ENCODE peak calls at places on chromosome 7, in nine cellular contexts. V, N, I, G, U, E, R, T and C are unnamed samples.
A peak's percentile ranks its signal among the peaks of the same experiment; 100 is the strongest.

GRCh38 chr7:14504134-14504533 is 398.4 kb downstream of the DGKB start:
- DNase-seq in N (no peak), U (no peak), V (no peak), E (no peak), T (no peak), R (no peak), G (no peak), I (no peak), C (no peak)

GRCh38 chr7:85851571-85852193 is 664.8 kb upstream of the SEMA3D start:
- DNase-seq in R (no peak), I (no peak), N (no peak), V (peak; percentile 66), E (no peak), G (no peak), U (no peak), T (peak; percentile 34), C (peak; percentile 27)

GRCh38 chr7:107891619-107892366 is 810 bp downstream of the DLD start:
- DNase-seq in V (peak; percentile 39), G (no peak), R (no peak), E (no peak), T (no peak), U (no peak), N (peak; percentile 34), I (no peak), C (no peak)

GRCh38 chr7:129903935-129904334 is 48.8 kb downstream of the UBE2H start:
- DNase-seq in N (no peak), G (no peak), R (no peak), E (no peak), V (no peak), T (no peak), U (no peak), I (peak; percentile 24), C (no peak)

GRCh38 chr7:34759477-34760125 is 101.6 kb downstream of the NPSR1 start:
- DNase-seq in G (no peak), V (peak; percentile 51), N (no peak), I (no peak), R (no peak), T (peak; percentile 55), E (no peak), U (no peak), C (no peak)

GRCh38 chr7:111011500-111011899 is 79.4 kb upstream of the LRRN3 start:
- DNase-seq in V (no peak), R (no peak), I (no peak), T (no peak), E (no peak), N (no peak), G (no peak), U (no peak), C (no peak)

GRCh38 chr7:80359476-80359875 is 152.4 kb downstream of the GNAT3 start:
- DNase-seq in R (no peak), N (no peak), E (no peak), U (no peak), V (no peak), G (no peak), T (no peak), I (no peak), C (no peak)

GRCh38 chr7:96120856-96121255 is 201.0 kb downstream of the SLC25A13 start:
- DNase-seq in E (no peak), N (no peak), I (no peak), T (no peak), U (no peak), G (no peak), V (no peak), R (no peak), C (no peak)

GRCh38 chr7:88402529-88402928 is 95.8 kb upstream of the STEAP4 start:
- DNase-seq in E (no peak), T (no peak), G (no peak), V (no peak), R (no peak), N (no peak), I (no peak), U (no peak), C (no peak)

GRCh38 chr7:30831227-30831626 is 60.0 kb downstream of the MINDY4 start:
- DNase-seq in R (no peak), T (no peak), I (no peak), U (no peak), N (no peak), G (no peak), E (no peak), V (no peak), C (no peak)

GRCh38 chr7:146791344-146792300 is 675.0 kb downstream of the CNTNAP2 start:
- DNase-seq in U (no peak), G (no peak), V (no peak), E (no peak), T (no peak), R (no peak), I (no peak), N (no peak), C (no peak)

GRCh38 chr7:149558149-149558861 is 60.7 kb upstream of the ZNF746 start:
- DNase-seq in I (no peak), N (no peak), R (no peak), G (no peak), T (no peak), V (no peak), U (no peak), E (no peak), C (no peak)

GRCh38 chr7:88312061-88312663 is 5.5 kb upstream of the STEAP4 start:
- DNase-seq in T (no peak), I (no peak), V (no peak), U (peak; percentile 80), N (no peak), E (no peak), R (peak; percentile 71), G (peak; percentile 76), C (no peak)

GRCh38 chr7:40793132-40793531 is 658.3 kb downstream of the SUGCT start:
- DNase-seq in V (no peak), U (no peak), I (no peak), T (no peak), G (no peak), E (no peak), R (no peak), N (no peak), C (peak; percentile 69)

GRCh38 chr7:22591271-22591670 is 91.3 kb upstream of the STEAP1B start:
- DNase-seq in T (no peak), V (no peak), E (no peak), G (no peak), U (no peak), R (no peak), I (no peak), N (no peak), C (no peak)

DNA sequence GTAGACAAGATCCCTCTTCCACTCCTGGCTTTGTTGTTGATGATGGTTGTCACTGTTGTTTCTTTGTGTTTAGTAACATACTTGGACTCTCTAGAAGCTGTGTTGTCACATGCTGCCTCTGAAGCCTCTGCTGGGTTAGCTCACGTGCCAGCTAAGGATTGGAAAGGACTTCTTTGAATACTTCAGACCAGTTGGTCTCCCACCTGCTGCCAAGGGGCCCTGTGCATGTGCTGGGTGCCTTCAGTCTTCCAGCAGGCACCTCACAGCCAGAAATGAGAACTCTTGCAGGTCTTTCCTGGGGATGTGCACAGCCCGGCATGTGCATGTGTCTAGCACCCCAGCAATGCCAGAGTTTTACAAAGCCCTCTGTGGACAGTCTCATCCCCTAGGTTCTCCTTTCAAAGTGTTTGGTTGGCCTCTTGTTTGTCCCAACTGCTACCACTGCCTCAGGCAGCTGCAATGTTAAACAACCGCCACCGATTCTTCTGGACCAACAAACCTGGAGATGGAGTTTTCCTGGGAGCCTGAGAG is 21.7 kb upstream of the NCAPG2 start:
- DNase-seq in I (no peak), N (no peak), G (no peak), R (no peak), T (no peak), E (no peak), U (no peak), V (no peak), C (no peak)
- H3K4me3 ChIP-seq in I (no peak overlapping the region), N (no peak overlapping the region), G (no peak overlapping the region), R (no peak overlapping the region), T (no peak overlapping the region), E (no peak overlapping the region), U (no peak overlapping the region), V (no peak overlapping the region), C (no peak overlapping the region)

GRCh38 chr7:77729574-77730348 is 33.5 kb downstream of the RSBN1L start:
- DNase-seq in R (no peak), T (no peak), N (no peak), V (no peak), I (no peak), G (no peak), U (no peak), E (no peak), C (no peak)

GRCh38 chr7:77731716-77732115 is 35.5 kb downstream of the RSBN1L start:
- DNase-seq in G (no peak), N (no peak), U (no peak), T (no peak), R (no peak), E (no peak), V (no peak), I (no peak), C (no peak)

GRCh38 chr7:77727527-77727926 is 31.3 kb downstream of the RSBN1L start:
- DNase-seq in G (no peak), V (no peak), T (no peak), I (no peak), N (no peak), E (no peak), U (no peak), R (no peak), C (no peak)

GRCh38 chr7:77727936-77728701 is 31.9 kb downstream of the RSBN1L start:
- DNase-seq in R (no peak), U (no peak), I (no peak), T (peak; percentile 2), G (no peak), V (no peak), N (no peak), E (no peak), C (peak; percentile 1)
- H3K4me3 ChIP-seq in R (no peak overlapping the region), U (no peak overlapping the region), I (no peak overlapping the region), T (no peak overlapping the region), G (no peak overlapping the region), V (no peak overlapping the region), N (no peak overlapping the region), E (no peak overlapping the region), C (no peak overlapping the region)

GRCh38 chr7:51067757-51068156 is 248.9 kb downstream of the COBL start:
- DNase-seq in I (peak; percentile 24), T (peak; percentile 81), N (no peak), G (peak; percentile 76), R (peak; percentile 87), U (no peak), V (peak; percentile 70), E (no peak), C (no peak)
- H3K4me3 ChIP-seq in I (no peak overlapping the region), T (no peak overlapping the region), N (no peak overlapping the region), G (no peak overlapping the region), R (no peak overlapping the region), U (no peak overlapping the region), V (no peak overlapping the region), E (no peak overlapping the region), C (no peak overlapping the region)

DNA sequence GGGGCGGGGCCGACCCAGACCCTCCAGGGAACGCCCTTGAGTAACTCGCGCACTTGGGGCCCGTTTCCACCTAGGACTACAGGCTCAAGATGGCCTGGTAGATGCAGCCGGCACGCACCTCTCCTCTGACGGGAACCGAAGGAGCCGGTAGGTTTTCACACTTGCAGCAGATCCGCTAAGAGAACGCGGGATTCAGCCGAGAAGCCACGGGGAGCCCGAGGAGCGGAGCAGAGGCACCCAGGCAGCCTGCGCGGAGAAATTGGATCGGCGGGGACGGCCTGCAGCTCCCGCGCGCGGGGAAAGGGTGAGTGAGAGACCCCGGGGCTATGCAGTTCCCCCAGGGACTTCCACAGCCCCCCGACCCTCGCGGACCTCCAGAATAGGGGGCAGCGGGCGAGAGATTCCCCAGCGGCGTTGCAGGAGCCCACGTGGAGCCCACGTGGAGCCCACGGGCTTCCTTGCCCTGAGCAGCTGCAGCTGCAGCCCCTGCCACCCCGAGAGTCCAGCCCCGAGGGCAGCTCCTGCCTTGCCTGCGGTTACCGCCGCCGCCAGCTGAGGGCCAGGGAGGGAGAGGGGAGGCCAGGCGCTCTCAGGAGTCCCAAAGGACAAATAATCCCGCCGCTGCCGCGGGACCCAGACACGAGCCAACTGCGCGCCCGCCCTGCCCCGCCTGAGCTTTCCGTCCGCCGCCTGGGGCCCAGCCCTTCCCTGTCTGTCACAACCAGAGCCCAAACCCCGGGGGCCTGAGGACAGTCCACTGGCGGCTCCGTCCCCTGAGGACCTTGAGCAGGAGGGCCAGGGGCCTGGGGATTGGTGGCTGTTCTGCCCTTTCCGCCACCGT is 13.1 kb downstream of the IFT22 start:
- DNase-seq in E (no peak), T (peak; percentile 72), G (no peak), U (no peak), I (peak; percentile 38), N (no peak), R (no peak), V (peak; percentile 91), C (peak; percentile 10)
- H3K4me3 ChIP-seq in E (peak overlapping the region; percentile 24), T (peak overlapping the region; percentile 40), G (peak overlapping the region; percentile 0), U (peak overlapping the region; percentile 45), I (peak overlapping the region; percentile 40), N (peak overlapping the region; percentile 55), R (peak overlapping the region; percentile 26), V (peak overlapping the region; percentile 81), C (peak overlapping the region; percentile 59)